ENCODE peak calls at places on chromosome X, in ten cellular contexts. X, E, C, Q, F, K, W, N, B and D are unnamed samples.

GRCh38 chrX:39398973-39399268 is 597.7 kb downstream of the MID1IP1 start:
- DNase-seq in C (no peak), E (no peak), X (peak), F (no peak), B (no peak), W (no peak), K (no peak), N (no peak), Q (no peak), D (no peak)

GRCh38 chrX:29478336-29479069 is 736.9 kb upstream of the MAGEB2 start:
- DNase-seq in X (peak), C (no peak), W (peak), F (peak), Q (no peak), B (peak), K (peak), E (no peak), N (peak), D (no peak)

GRCh38 chrX:153459976-153460375 is 10.4 kb downstream of the HAUS7 start:
- DNase-seq in C (no peak), E (no peak), K (peak), N (no peak), X (peak), Q (no peak), W (no peak), F (peak), B (no peak), D (no peak)

GRCh38 chrX:48021026-48021900 is 14.5 kb downstream of the SPACA5 start:
- DNase-seq in N (peak), W (peak), C (peak), F (peak), B (peak), Q (peak), X (peak), E (peak), K (peak), D (peak)

GRCh38 chrX:9785944-9786741 is at the start of gene SHROOM2:
- DNase-seq in B (no peak), X (no peak), N (peak), F (no peak), E (no peak), Q (no peak), C (no peak), W (peak), K (peak), D (no peak)

GRCh38 chrX:1239681-1240142 is 27.3 kb upstream of the CRLF2 start:
- DNase-seq in K (peak), N (peak), C (no peak), X (no peak), B (no peak), F (no peak), Q (no peak), E (no peak), W (peak), D (no peak)

GRCh38 chrX:35115205-35115604 is 172.6 kb downstream of the FAM47B start:
- DNase-seq in W (no peak), F (peak), K (no peak), B (no peak), C (no peak), Q (no peak), E (no peak), X (no peak), N (no peak), D (no peak)

GRCh38 chrX:49988128-49988527 is 65.7 kb downstream of the CLCN5 start:
- DNase-seq in B (no peak), K (no peak), C (no peak), W (no peak), X (no peak), F (no peak), Q (no peak), E (no peak), N (no peak), D (peak)

GRCh38 chrX:65601126-65601525 is 66.3 kb upstream of the MSN start:
- DNase-seq in C (no peak), W (no peak), N (no peak), K (no peak), F (no peak), X (no peak), Q (no peak), B (no peak), E (no peak), D (no peak)

GRCh38 chrX:23372220-23372902 is 37.7 kb downstream of the PTCHD1 start:
- DNase-seq in Q (no peak), N (peak), E (no peak), X (peak), F (no peak), B (no peak), C (no peak), W (no peak), K (no peak), D (no peak)

GRCh38 chrX:49995795-49996455 is 73.5 kb downstream of the CLCN5 start:
- DNase-seq in N (no peak), W (no peak), Q (no peak), B (no peak), K (no peak), X (peak), F (no peak), E (no peak), C (no peak), D (no peak)

GRCh38 chrX:119406739-119407138 is 7.6 kb downstream of the SLC25A43 start:
- DNase-seq in F (peak), Q (no peak), X (no peak), N (no peak), K (no peak), B (no peak), W (no peak), E (no peak), C (no peak), D (no peak)

GRCh38 chrX:105658136-105658535 is 164.2 kb upstream of the NRK start:
- DNase-seq in X (no peak), N (no peak), Q (no peak), E (no peak), F (no peak), W (no peak), B (no peak), C (no peak), K (no peak), D (no peak)

GRCh38 chrX:131262200-131262599 is 26.9 kb downstream of the IGSF1 start:
- DNase-seq in W (no peak), K (no peak), X (no peak), E (no peak), C (no peak), Q (no peak), B (no peak), F (no peak), N (no peak), D (no peak)

GRCh38 chrX:54482839-54483593 is 13.0 kb downstream of the FGD1 start:
- DNase-seq in K (peak), C (no peak), E (no peak), W (no peak), X (no peak), Q (no peak), F (no peak), N (no peak), B (no peak), D (no peak)

GRCh38 chrX:131747173-131747572 is 203.3 kb downstream of the OR13H1 start:
- DNase-seq in E (no peak), K (no peak), F (peak), N (peak), B (peak), C (peak), W (peak), Q (no peak), X (no peak), D (peak)

GRCh38 chrX:1486749-1487361 is 34.1 kb upstream of the ASMTL start:
- DNase-seq in B (no peak), C (no peak), K (peak), Q (no peak), W (no peak), F (no peak), N (no peak), X (no peak), E (no peak), D (no peak)

GRCh38 chrX:136953867-136954787 is 73.6 kb upstream of the RBMX start:
- DNase-seq in K (peak), E (peak), B (peak), W (peak), N (peak), F (peak), Q (peak), C (peak), X (peak), D (peak)

GRCh38 chrX:80816051-80816450 is 6.4 kb upstream of the BRWD3 start:
- DNase-seq in N (no peak), K (no peak), B (no peak), X (no peak), Q (no peak), C (no peak), E (no peak), W (no peak), F (no peak), D (no peak)

GRCh38 chrX:50988649-50989048 is 78.1 kb downstream of the BMP15 start:
- DNase-seq in Q (no peak), W (no peak), F (peak), C (peak), B (peak), E (peak), K (no peak), N (peak), X (peak), D (no peak)

GRCh38 chrX:12581546-12581945 is 209.7 kb upstream of the PRPS2 start:
- DNase-seq in C (no peak), B (no peak), Q (no peak), E (no peak), X (no peak), F (no peak), W (no peak), N (no peak), K (no peak), D (no peak)

GRCh38 chrX:35786271-35786670 is 11.9 kb upstream of the MAGEB16 start:
- DNase-seq in Q (no peak), K (no peak), W (no peak), X (no peak), E (no peak), F (no peak), B (no peak), N (no peak), C (no peak), D (no peak)

GRCh38 chrX:41491267-41492004 is 44.3 kb downstream of the NYX start:
- DNase-seq in F (peak), N (no peak), K (peak), X (peak), B (no peak), C (no peak), Q (no peak), E (no peak), W (no peak), D (no peak)